ENCODE peak calls at places on chromosomes 16 and 17, in four cellular contexts. H, N, G and B are unnamed samples.

GRCh38 chr16:49127103-49127502 is 154.5 kb downstream of the CBLN1 start:
- DNase-seq in G (no peak), H (no peak), N (no peak), B (peak)

GRCh38 chr17:17416007-17416399 is 60.8 kb upstream of the MED9 start:
- DNase-seq in H (no peak), N (peak), G (peak), B (peak)

GRCh38 chr16:72099377-72099818 is 5.8 kb downstream of the DHX38 start:
- DNase-seq in H (peak), G (peak), N (peak), B (peak)

GRCh38 chr17:82412535-82413520 is 5.3 kb upstream of the HEXD start:
- DNase-seq in H (no peak), N (no peak), G (no peak), B (no peak)

GRCh38 chr16:60642956-60643355 is 1393.3 kb downstream of the CDH8 start:
- DNase-seq in H (no peak), G (no peak), N (no peak), B (no peak)

GRCh38 chr16:8869212-8869987 is 594 bp upstream of the CARHSP1 start:
- DNase-seq in H (no peak), G (no peak), N (no peak), B (no peak)

GRCh38 chr17:67413399-67413798 is 36.3 kb downstream of the PITPNC1 start:
- DNase-seq in G (no peak), N (no peak), H (no peak), B (no peak)

GRCh38 chr17:78724544-78724943 is 57.5 kb downstream of the CYTH1 start:
- DNase-seq in N (no peak), G (no peak), H (no peak), B (no peak)

GRCh38 chr17:15119928-15120327 is 145.2 kb downstream of the PMP22 start:
- DNase-seq in N (no peak), G (no peak), H (no peak), B (no peak)

GRCh38 chr17:35764123-35764991 is 3.7 kb downstream of the C17orf50 start:
- DNase-seq in H (peak), G (peak), N (peak), B (peak)

GRCh38 chr16:62585041-62585545 is 548.9 kb upstream of the CDH8 start:
- DNase-seq in G (no peak), H (no peak), N (no peak), B (no peak)

GRCh38 chr17:43860077-43860725 is 13.2 kb downstream of the CD300LG start:
- DNase-seq in N (no peak), G (no peak), H (no peak), B (no peak)

GRCh38 chr17:5422505-5422904 is 2.5 kb downstream of the RPAIN start:
- DNase-seq in N (peak), H (no peak), G (no peak), B (no peak)

GRCh38 chr16:29315916-29316517 is 90.5 kb downstream of the NPIPB11 start:
- DNase-seq in N (no peak), H (no peak), G (no peak), B (no peak)

GRCh38 chr17:12927541-12928425 is 90.0 kb downstream of the ELAC2 start:
- DNase-seq in H (no peak), G (no peak), N (no peak), B (no peak)

GRCh38 chr16:70777973-70778406 is 23.0 kb downstream of the VAC14 start:
- DNase-seq in G (no peak), N (no peak), H (no peak), B (no peak)

GRCh38 chr16:10581507-10581906 is 1.1 kb upstream of the EMP2 start:
- DNase-seq in N (no peak), H (no peak), G (no peak), B (no peak)

GRCh38 chr17:58337600-58338453 is 9.2 kb upstream of the TSPOAP1 start:
- DNase-seq in G (peak), N (no peak), H (peak), B (peak)

GRCh38 chr16:82782715-82783251 is 156.0 kb downstream of the CDH13 start:
- DNase-seq in H (peak), G (no peak), N (no peak), B (peak)

GRCh38 chr16:2212362-2213324 is 2.0 kb upstream of the BRICD5 start:
- DNase-seq in G (no peak), N (no peak), H (no peak), B (no peak)

GRCh38 chr17:5975651-5976050 is 94.5 kb upstream of the WSCD1 start:
- DNase-seq in N (no peak), H (no peak), G (no peak), B (no peak)

GRCh38 chr17:31309525-31309924 is 4.3 kb downstream of the EVI2B start:
- DNase-seq in N (no peak), H (no peak), G (peak), B (no peak)

GRCh38 chr16:57255686-57256415 is 10.8 kb downstream of the ARL2BP start:
- DNase-seq in N (no peak), G (no peak), H (no peak), B (no peak)

GRCh38 chr17:77948690-77949114 is 9.8 kb upstream of the TNRC6C start:
- DNase-seq in H (no peak), N (peak), G (no peak), B (no peak)

GRCh38 chr17:50212121-50212843 is 10.9 kb upstream of the COL1A1 start:
- DNase-seq in G (no peak), N (no peak), H (peak), B (no peak)

GRCh38 chr17:45666641-45667040 is 117.5 kb upstream of the CRHR1 start:
- DNase-seq in G (no peak), H (no peak), N (no peak), B (no peak)

GRCh38 chr17:6546069-6546718 is 10.2 kb downstream of the PITPNM3 start:
- DNase-seq in H (no peak), N (no peak), G (peak), B (no peak)

GRCh38 chr16:83967838-83968482 is at the start of gene NECAB2:
- DNase-seq in N (no peak), G (no peak), H (peak), B (no peak)
- TF ChIP-seq ZNF274 in N (no peak), G (no peak), H (no peak), B (no peak)

GRCh38 chr17:76452102-76452645 is 778 bp downstream of the UBE2O start:
- DNase-seq in G (no peak), N (no peak), H (no peak), B (no peak)
- TF ChIP-seq ZNF274 in G (no peak), N (no peak), H (no peak), B (no peak)

GRCh38 chr16:4179020-4179419 is 62.8 kb upstream of the ADCY9 start:
- DNase-seq in N (peak), G (no peak), H (no peak), B (no peak)
- TF ChIP-seq ZNF274 in N (no peak), G (no peak), H (no peak), B (no peak)

DNA sequence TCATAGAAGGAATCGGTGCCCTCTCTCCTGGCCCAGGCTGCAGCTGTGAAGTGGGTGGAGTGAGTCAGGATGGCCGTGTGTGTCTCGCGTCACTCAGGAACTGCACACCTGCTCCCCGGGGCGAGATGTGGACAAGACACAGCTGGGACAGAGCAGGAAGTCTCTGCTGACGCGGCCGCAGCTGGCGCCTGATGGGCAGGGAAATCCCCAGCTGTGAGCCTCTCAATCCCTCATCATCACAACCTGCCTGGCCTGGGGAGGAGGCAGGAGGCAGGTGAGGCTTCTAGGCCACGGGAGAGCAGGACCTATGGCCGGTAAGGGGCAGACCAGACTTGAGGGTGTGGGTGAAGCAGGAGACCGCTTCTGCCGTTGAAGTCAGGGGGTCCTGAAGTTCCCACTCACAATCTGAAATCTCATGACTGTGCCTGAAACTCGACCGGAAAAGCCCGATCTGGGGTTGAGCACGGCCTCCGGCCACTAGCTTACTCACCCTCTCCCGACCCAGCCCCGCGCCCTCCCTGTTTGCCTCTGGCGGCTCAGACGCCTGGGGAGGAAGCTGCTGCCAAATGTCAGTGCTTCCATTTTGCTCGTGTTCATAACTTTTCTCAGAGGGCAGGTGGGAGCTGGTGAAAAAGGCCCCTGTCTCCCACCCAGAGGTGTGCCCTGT is 1.1 kb upstream of the TRPV3 start:
- DNase-seq in G (peak), H (no peak), N (no peak), B (no peak)
- TF ChIP-seq ZNF274 in G (no peak), H (no peak), N (no peak), B (no peak)

GRCh38 chr17:63843387-63844292 is 1.2 kb upstream of the SMARCD2 start:
- DNase-seq in G (peak), N (peak), H (no peak), B (no peak)
- TF ChIP-seq ZNF274 in G (no peak), N (no peak), H (no peak), B (no peak)

DNA sequence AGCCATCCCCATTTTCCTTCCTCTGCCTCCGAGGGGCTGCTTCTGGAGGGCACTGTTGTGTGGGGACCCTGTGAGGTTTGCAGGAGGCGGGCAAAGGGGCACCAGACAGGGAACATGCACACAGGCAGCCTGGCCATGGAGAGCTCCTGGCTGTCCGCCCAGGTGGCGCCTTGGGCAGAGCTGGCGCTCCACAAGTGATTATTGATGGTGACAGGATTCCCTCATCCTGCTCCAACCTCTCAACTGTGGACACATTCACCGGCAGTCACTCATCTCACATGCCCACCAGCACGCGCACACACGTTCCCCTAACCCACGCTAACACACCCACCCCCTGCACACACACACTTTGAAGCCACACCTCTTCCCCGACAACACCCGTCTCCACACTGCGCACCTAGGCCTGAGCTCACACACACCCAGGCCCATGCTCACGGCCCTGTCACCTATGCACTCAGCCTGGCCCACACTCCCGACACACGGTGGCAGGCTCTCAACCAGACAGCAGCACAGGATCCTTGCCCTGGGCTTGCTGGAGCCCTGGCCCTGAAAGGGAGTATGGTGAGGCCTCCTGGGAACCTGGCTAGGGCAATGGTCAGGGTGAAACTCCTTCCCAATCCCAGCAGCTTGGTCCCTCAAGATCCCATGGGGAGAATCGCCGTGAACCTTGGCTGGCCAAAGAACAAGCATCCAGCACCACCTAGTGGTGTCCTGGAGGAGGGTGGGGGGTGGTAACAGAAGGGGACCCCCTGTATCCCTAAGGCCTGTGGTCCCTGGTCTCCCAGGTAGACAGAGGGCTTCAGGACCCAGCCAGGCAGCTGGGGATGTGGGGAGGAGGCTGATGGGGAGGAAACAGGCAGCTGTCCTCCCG is 3.6 kb downstream of the PNMT start:
- DNase-seq in N (peak), G (no peak), H (peak), B (no peak)
- TF ChIP-seq ZNF274 in N (no peak), G (no peak), H (no peak), B (no peak)

DNA sequence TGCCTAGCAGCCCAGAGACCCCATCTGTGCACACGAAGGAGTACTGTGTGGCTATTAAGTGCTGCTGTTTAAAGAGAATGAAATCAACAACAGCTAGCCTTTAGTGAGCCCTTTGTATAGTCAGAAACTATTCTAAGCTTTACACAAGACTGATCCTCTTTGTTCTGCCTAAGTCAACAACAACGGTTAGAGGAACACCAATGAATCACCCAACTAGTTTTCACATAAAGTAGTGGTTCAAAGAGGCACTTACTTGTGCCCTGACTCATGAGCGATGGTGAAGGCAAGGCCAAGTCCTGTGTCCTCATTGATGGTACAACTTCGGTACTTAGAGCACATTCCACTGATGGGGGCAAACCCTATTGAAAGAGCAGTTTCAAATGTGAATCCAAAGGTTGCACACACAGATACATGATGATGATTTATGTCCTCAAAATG is 75.8 kb downstream of the ADAMTS18 start:
- DNase-seq in G (no peak), N (no peak), H (no peak), B (peak)
- TF ChIP-seq ZNF274 in G (no peak), N (no peak), H (no peak), B (no peak)

DNA sequence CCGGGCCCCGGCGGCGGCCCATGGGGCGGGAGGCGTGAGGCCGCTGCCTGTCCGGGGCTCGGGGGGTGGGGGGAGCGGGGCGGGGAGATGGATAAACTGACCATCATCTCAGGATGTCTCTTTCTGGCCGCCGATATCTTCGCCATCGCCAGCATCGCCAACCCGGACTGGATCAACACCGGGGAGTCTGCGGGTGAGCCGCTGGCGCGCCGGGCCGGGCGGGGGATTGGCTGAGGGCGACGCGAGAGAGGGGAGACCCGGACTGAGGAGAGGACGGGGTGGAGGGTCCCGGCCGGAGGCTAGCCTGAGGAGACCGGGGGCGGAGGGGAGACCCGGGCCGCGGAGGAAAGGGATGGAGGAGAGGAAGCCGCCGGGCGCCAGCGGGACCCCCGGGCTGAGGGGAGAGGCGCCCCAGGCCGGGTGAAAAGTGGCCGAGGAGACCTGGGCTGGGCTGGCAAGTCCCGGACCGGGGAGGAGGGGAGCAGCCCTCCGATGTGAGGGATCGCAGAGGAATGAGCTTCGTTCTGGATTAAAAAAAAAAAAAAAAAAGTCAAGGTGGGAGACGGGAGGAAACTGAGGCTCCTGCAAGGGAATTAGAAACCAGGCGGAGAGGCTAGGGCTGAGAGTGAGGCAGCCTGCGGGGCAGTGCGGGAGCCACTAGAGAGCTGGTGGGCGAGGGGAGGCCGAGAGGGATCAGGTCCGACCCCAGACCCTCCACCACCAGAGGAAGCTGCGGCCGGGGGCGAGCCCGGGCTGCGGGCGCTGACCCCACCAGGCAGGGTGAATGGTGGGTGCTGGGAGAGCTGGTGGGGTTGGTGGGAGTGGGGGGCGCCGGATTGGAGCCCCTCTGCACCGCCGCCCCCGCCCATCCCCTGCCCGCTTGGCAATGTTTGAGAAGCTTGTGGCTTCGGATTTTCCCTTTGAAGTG is 568 bp downstream of the MOSMO start:
- DNase-seq in G (no peak), H (peak), N (no peak), B (no peak)
- TF ChIP-seq ZNF274 in G (no peak), H (no peak), N (no peak), B (no peak)

GRCh38 chr17:48492401-48493298 is 38.2 kb downstream of the HOXB1 start:
- DNase-seq in N (no peak), H (peak), G (no peak), B (no peak)
- TF ChIP-seq ZNF274 in N (no peak), H (no peak), G (no peak), B (no peak)